ENCODE peak calls at places on chromosome 4, in seven cellular contexts. One of them, this sample, is unnamed.

GRCh38 chr4:1039493-1040343 is 28.3 kb downstream of the FGFRL1 start:
- DNase-seq in fibroblast of lung: peak
- DNase-seq in amygdala: no peak
- DNase-seq in ureter: no peak
- DNase-seq in kidney tubule cell: peak
- DNase-seq in endodermal cell: peak
- DNase-seq in tibial nerve: no peak
- DNase-seq in this sample: no peak

GRCh38 chr4:104967034-104967401 is 179.7 kb upstream of the TET2 start:
- DNase-seq in ureter: peak
- DNase-seq in amygdala: no peak
- DNase-seq in fibroblast of lung: no peak
- DNase-seq in kidney tubule cell: peak
- DNase-seq in endodermal cell: no peak
- DNase-seq in tibial nerve: no peak
- DNase-seq in this sample: no peak

GRCh38 chr4:122826596-122827257 is at the start of gene FGF2:
- DNase-seq in fibroblast of lung: peak
- DNase-seq in tibial nerve: peak
- DNase-seq in ureter: peak
- DNase-seq in kidney tubule cell: peak
- DNase-seq in amygdala: peak
- DNase-seq in endodermal cell: peak
- DNase-seq in this sample: peak

GRCh38 chr4:98608343-98608742 is 50.1 kb downstream of the TSPAN5 start:
- DNase-seq in amygdala: no peak
- DNase-seq in tibial nerve: no peak
- DNase-seq in ureter: no peak
- DNase-seq in kidney tubule cell: no peak
- DNase-seq in fibroblast of lung: no peak
- DNase-seq in endodermal cell: peak
- DNase-seq in this sample: no peak

GRCh38 chr4:163598028-163598427 is 103.5 kb downstream of the TMA16 start:
- DNase-seq in ureter: no peak
- DNase-seq in fibroblast of lung: no peak
- DNase-seq in endodermal cell: no peak
- DNase-seq in amygdala: no peak
- DNase-seq in kidney tubule cell: no peak
- DNase-seq in tibial nerve: no peak
- DNase-seq in this sample: no peak

GRCh38 chr4:16573744-16574143 is 324.7 kb downstream of the LDB2 start:
- DNase-seq in endodermal cell: no peak
- DNase-seq in fibroblast of lung: peak
- DNase-seq in ureter: peak
- DNase-seq in amygdala: no peak
- DNase-seq in kidney tubule cell: peak
- DNase-seq in tibial nerve: peak
- DNase-seq in this sample: no peak

GRCh38 chr4:83771113-83771705 is 235.3 kb downstream of the GPAT3 start:
- DNase-seq in tibial nerve: no peak
- DNase-seq in kidney tubule cell: peak
- DNase-seq in ureter: no peak
- DNase-seq in fibroblast of lung: peak
- DNase-seq in endodermal cell: peak
- DNase-seq in amygdala: no peak
- DNase-seq in this sample: peak

GRCh38 chr4:47741200-47741599 is 96.7 kb downstream of the CORIN start:
- DNase-seq in ureter: no peak
- DNase-seq in endodermal cell: no peak
- DNase-seq in fibroblast of lung: peak
- DNase-seq in kidney tubule cell: peak
- DNase-seq in tibial nerve: no peak
- DNase-seq in amygdala: no peak
- DNase-seq in this sample: no peak

GRCh38 chr4:173440888-173441287 is 42.0 kb upstream of the SCRG1 start:
- DNase-seq in fibroblast of lung: no peak
- DNase-seq in ureter: no peak
- DNase-seq in endodermal cell: no peak
- DNase-seq in kidney tubule cell: no peak
- DNase-seq in tibial nerve: no peak
- DNase-seq in amygdala: no peak
- DNase-seq in this sample: no peak

GRCh38 chr4:121863787-121864186 is 6.5 kb downstream of the BBS7 start:
- DNase-seq in ureter: no peak
- DNase-seq in endodermal cell: peak
- DNase-seq in fibroblast of lung: no peak
- DNase-seq in tibial nerve: no peak
- DNase-seq in kidney tubule cell: peak
- DNase-seq in amygdala: no peak
- DNase-seq in this sample: peak

GRCh38 chr4:147110473-147110872 is 164.8 kb upstream of the TTC29 start:
- DNase-seq in endodermal cell: no peak
- DNase-seq in tibial nerve: no peak
- DNase-seq in ureter: no peak
- DNase-seq in kidney tubule cell: no peak
- DNase-seq in fibroblast of lung: no peak
- DNase-seq in amygdala: no peak
- DNase-seq in this sample: no peak

GRCh38 chr4:154044118-154044517 is 255.2 kb upstream of the SFRP2 start:
- DNase-seq in kidney tubule cell: no peak
- DNase-seq in tibial nerve: no peak
- DNase-seq in ureter: no peak
- DNase-seq in fibroblast of lung: no peak
- DNase-seq in amygdala: no peak
- DNase-seq in endodermal cell: no peak
- DNase-seq in this sample: no peak

GRCh38 chr4:160848901-160849735 is 1314.7 kb downstream of the FSTL5 start:
- DNase-seq in fibroblast of lung: peak
- DNase-seq in tibial nerve: no peak
- DNase-seq in kidney tubule cell: peak
- DNase-seq in ureter: no peak
- DNase-seq in amygdala: no peak
- DNase-seq in endodermal cell: peak
- DNase-seq in this sample: peak

GRCh38 chr4:151786158-151786495 is 25.3 kb upstream of the GATB start:
- DNase-seq in ureter: no peak
- DNase-seq in amygdala: no peak
- DNase-seq in endodermal cell: no peak
- DNase-seq in kidney tubule cell: peak
- DNase-seq in tibial nerve: no peak
- DNase-seq in fibroblast of lung: no peak
- DNase-seq in this sample: no peak

GRCh38 chr4:134388351-134388750 is 186.8 kb upstream of the PABPC4L start:
- DNase-seq in ureter: no peak
- DNase-seq in amygdala: no peak
- DNase-seq in endodermal cell: peak
- DNase-seq in kidney tubule cell: no peak
- DNase-seq in tibial nerve: no peak
- DNase-seq in fibroblast of lung: no peak
- DNase-seq in this sample: no peak

GRCh38 chr4:15674926-15675325 is 6.7 kb upstream of the FAM200B start:
- DNase-seq in kidney tubule cell: no peak
- DNase-seq in amygdala: no peak
- DNase-seq in endodermal cell: no peak
- DNase-seq in ureter: no peak
- DNase-seq in fibroblast of lung: no peak
- DNase-seq in tibial nerve: no peak
- DNase-seq in this sample: no peak

GRCh38 chr4:153538408-153539057 is 72.4 kb downstream of the TMEM131L start:
- DNase-seq in amygdala: no peak
- DNase-seq in endodermal cell: no peak
- DNase-seq in kidney tubule cell: no peak
- DNase-seq in fibroblast of lung: peak
- DNase-seq in tibial nerve: no peak
- DNase-seq in ureter: no peak
- DNase-seq in this sample: no peak

GRCh38 chr4:824461-825062 is 1.4 kb downstream of the CPLX1 start:
- DNase-seq in amygdala: no peak
- DNase-seq in tibial nerve: no peak
- DNase-seq in fibroblast of lung: no peak
- DNase-seq in kidney tubule cell: no peak
- DNase-seq in endodermal cell: peak
- DNase-seq in ureter: no peak
- DNase-seq in this sample: no peak

GRCh38 chr4:61648264-61648663 is 448.1 kb downstream of the ADGRL3 start:
- DNase-seq in amygdala: no peak
- DNase-seq in kidney tubule cell: no peak
- DNase-seq in tibial nerve: no peak
- DNase-seq in fibroblast of lung: no peak
- DNase-seq in ureter: no peak
- DNase-seq in endodermal cell: no peak
- DNase-seq in this sample: no peak

GRCh38 chr4:6270691-6271121 is 1.1 kb downstream of the WFS1 start:
- DNase-seq in kidney tubule cell: no peak
- DNase-seq in fibroblast of lung: peak
- DNase-seq in tibial nerve: no peak
- DNase-seq in amygdala: no peak
- DNase-seq in ureter: no peak
- DNase-seq in endodermal cell: no peak
- DNase-seq in this sample: no peak

GRCh38 chr4:128249787-128250668 is 37.6 kb downstream of the PGRMC2 start:
- DNase-seq in amygdala: no peak
- DNase-seq in kidney tubule cell: no peak
- DNase-seq in ureter: no peak
- DNase-seq in tibial nerve: no peak
- DNase-seq in endodermal cell: no peak
- DNase-seq in fibroblast of lung: no peak
- DNase-seq in this sample: no peak

GRCh38 chr4:49063670-49064069 is 77.6 kb downstream of the CWH43 start:
- DNase-seq in kidney tubule cell: peak
- DNase-seq in tibial nerve: no peak
- DNase-seq in endodermal cell: no peak
- DNase-seq in ureter: no peak
- DNase-seq in amygdala: no peak
- DNase-seq in fibroblast of lung: no peak
- DNase-seq in this sample: no peak

GRCh38 chr4:141999446-142000143 is 363.2 kb downstream of the IL15 start:
- DNase-seq in endodermal cell: no peak
- DNase-seq in kidney tubule cell: no peak
- DNase-seq in ureter: no peak
- DNase-seq in amygdala: no peak
- DNase-seq in fibroblast of lung: no peak
- DNase-seq in tibial nerve: no peak
- DNase-seq in this sample: no peak

GRCh38 chr4:166527500-166527899 is 654.5 kb downstream of the TLL1 start:
- DNase-seq in amygdala: no peak
- DNase-seq in tibial nerve: no peak
- DNase-seq in fibroblast of lung: peak
- DNase-seq in kidney tubule cell: no peak
- DNase-seq in ureter: no peak
- DNase-seq in endodermal cell: peak
- DNase-seq in this sample: no peak

GRCh38 chr4:31081375-31081774 is 361.2 kb downstream of the PCDH7 start:
- DNase-seq in endodermal cell: no peak
- DNase-seq in amygdala: no peak
- DNase-seq in ureter: no peak
- DNase-seq in kidney tubule cell: no peak
- DNase-seq in tibial nerve: no peak
- DNase-seq in fibroblast of lung: peak
- DNase-seq in this sample: no peak

GRCh38 chr4:170979736-170980135 is 833.5 kb upstream of the GALNTL6 start:
- DNase-seq in amygdala: no peak
- DNase-seq in kidney tubule cell: no peak
- DNase-seq in tibial nerve: no peak
- DNase-seq in ureter: no peak
- DNase-seq in fibroblast of lung: no peak
- DNase-seq in endodermal cell: peak
- DNase-seq in this sample: peak

GRCh38 chr4:6446538-6447451 is 25.6 kb downstream of the PPP2R2C start:
- DNase-seq in endodermal cell: no peak
- DNase-seq in tibial nerve: no peak
- DNase-seq in amygdala: peak
- DNase-seq in ureter: no peak
- DNase-seq in kidney tubule cell: no peak
- DNase-seq in fibroblast of lung: no peak
- DNase-seq in this sample: no peak

GRCh38 chr4:116023049-116023448 is 909.6 kb upstream of the NDST4 start:
- DNase-seq in amygdala: no peak
- DNase-seq in endodermal cell: no peak
- DNase-seq in ureter: no peak
- DNase-seq in fibroblast of lung: no peak
- DNase-seq in tibial nerve: no peak
- DNase-seq in kidney tubule cell: no peak
- DNase-seq in this sample: no peak

GRCh38 chr4:160567634-160568033 is 1464.8 kb downstream of the RAPGEF2 start:
- DNase-seq in kidney tubule cell: no peak
- DNase-seq in fibroblast of lung: no peak
- DNase-seq in endodermal cell: no peak
- DNase-seq in ureter: no peak
- DNase-seq in tibial nerve: no peak
- DNase-seq in amygdala: no peak
- DNase-seq in this sample: no peak

GRCh38 chr4:79015406-79015805 is 76.2 kb upstream of the PAQR3 start:
- DNase-seq in amygdala: no peak
- DNase-seq in ureter: no peak
- DNase-seq in endodermal cell: no peak
- DNase-seq in kidney tubule cell: no peak
- DNase-seq in fibroblast of lung: no peak
- DNase-seq in tibial nerve: no peak
- DNase-seq in this sample: no peak

This sample was measured in Caki2.